ENCODE peak calls at places on chromosomes 11 and 22, in nine cellular contexts. One of them, this sample, is unnamed.

GRCh38 chr11:132588366-132588765 is 943.9 kb downstream of the OPCML start:
- DNase-seq in GM13977: no peak
- DNase-seq in choroid plexus epithelial cell: no peak
- DNase-seq in A549: no peak
- DNase-seq in testis: no peak
- DNase-seq in AG09309: peak; percentile 2
- DNase-seq in tibial artery: no peak
- DNase-seq in heart left ventricle: no peak
- DNase-seq in uterus: no peak
- DNase-seq in this sample: no peak

GRCh38 chr11:13964771-13965074 is 2.2 kb downstream of the SPON1 start:
- DNase-seq in GM13977: no peak
- DNase-seq in choroid plexus epithelial cell: no peak
- DNase-seq in A549: no peak
- DNase-seq in testis: no peak
- DNase-seq in AG09309: no peak
- DNase-seq in tibial artery: no peak
- DNase-seq in heart left ventricle: no peak
- DNase-seq in uterus: no peak
- DNase-seq in this sample: no peak

GRCh38 chr11:34165786-34166557 is 60.5 kb downstream of the NAT10 start:
- DNase-seq in GM13977: no peak
- DNase-seq in choroid plexus epithelial cell: no peak
- DNase-seq in A549: no peak
- DNase-seq in testis: peak; percentile 72
- DNase-seq in AG09309: no peak
- DNase-seq in tibial artery: no peak
- DNase-seq in heart left ventricle: peak; percentile 51
- DNase-seq in uterus: no peak
- DNase-seq in this sample: no peak

GRCh38 chr11:64457416-64458010 is 98.6 kb downstream of the RPS6KA4 start:
- DNase-seq in GM13977: no peak
- DNase-seq in choroid plexus epithelial cell: no peak
- DNase-seq in A549: no peak
- DNase-seq in testis: no peak
- DNase-seq in AG09309: no peak
- DNase-seq in tibial artery: peak; percentile 41
- DNase-seq in heart left ventricle: no peak
- DNase-seq in uterus: no peak
- DNase-seq in this sample: no peak

GRCh38 chr11:122637538-122637937 is 18.0 kb upstream of the UBASH3B start:
- DNase-seq in GM13977: no peak
- DNase-seq in choroid plexus epithelial cell: no peak
- DNase-seq in A549: no peak
- DNase-seq in testis: no peak
- DNase-seq in AG09309: no peak
- DNase-seq in tibial artery: no peak
- DNase-seq in heart left ventricle: no peak
- DNase-seq in uterus: no peak
- DNase-seq in this sample: no peak

GRCh38 chr22:27580311-27580897 is 221.2 kb downstream of the MN1 start:
- DNase-seq in GM13977: no peak
- DNase-seq in choroid plexus epithelial cell: no peak
- DNase-seq in A549: no peak
- DNase-seq in testis: no peak
- DNase-seq in AG09309: no peak
- DNase-seq in tibial artery: no peak
- DNase-seq in heart left ventricle: no peak
- DNase-seq in uterus: no peak
- DNase-seq in this sample: no peak

GRCh38 chr11:77073328-77074001 is 6.7 kb downstream of the CAPN5 start:
- DNase-seq in GM13977: no peak
- DNase-seq in choroid plexus epithelial cell: peak; percentile 98
- DNase-seq in A549: peak; percentile 83
- DNase-seq in testis: peak; percentile 92
- DNase-seq in AG09309: peak; percentile 79
- DNase-seq in tibial artery: peak; percentile 94
- DNase-seq in heart left ventricle: peak; percentile 92
- DNase-seq in uterus: peak; percentile 96
- DNase-seq in this sample: peak; percentile 79

GRCh38 chr11:45102810-45103621 is 43.4 kb upstream of the PRDM11 start:
- DNase-seq in GM13977: peak; percentile 81
- DNase-seq in choroid plexus epithelial cell: peak; percentile 90
- DNase-seq in A549: peak; percentile 74
- DNase-seq in testis: peak; percentile 69
- DNase-seq in AG09309: peak; percentile 57
- DNase-seq in tibial artery: no peak
- DNase-seq in heart left ventricle: peak; percentile 59
- DNase-seq in uterus: peak; percentile 47
- DNase-seq in this sample: peak; percentile 62

GRCh38 chr11:127859941-127860354 is 727.4 kb downstream of the ETS1 start:
- DNase-seq in GM13977: no peak
- DNase-seq in choroid plexus epithelial cell: no peak
- DNase-seq in A549: no peak
- DNase-seq in testis: no peak
- DNase-seq in AG09309: no peak
- DNase-seq in tibial artery: no peak
- DNase-seq in heart left ventricle: no peak
- DNase-seq in uterus: no peak
- DNase-seq in this sample: peak; percentile 4

GRCh38 chr11:35138949-35139881 is at the start of gene CD44:
- DNase-seq in GM13977: peak; percentile 75
- DNase-seq in choroid plexus epithelial cell: peak; percentile 58
- DNase-seq in A549: peak; percentile 83
- DNase-seq in testis: peak; percentile 46
- DNase-seq in AG09309: peak; percentile 54
- DNase-seq in tibial artery: peak; percentile 84
- DNase-seq in heart left ventricle: peak; percentile 77
- DNase-seq in uterus: peak; percentile 88
- DNase-seq in this sample: peak; percentile 65

GRCh38 chr11:121328967-121329653 is 36.5 kb downstream of the SC5D start:
- DNase-seq in GM13977: peak; percentile 31
- DNase-seq in choroid plexus epithelial cell: no peak
- DNase-seq in A549: no peak
- DNase-seq in testis: no peak
- DNase-seq in AG09309: no peak
- DNase-seq in tibial artery: no peak
- DNase-seq in heart left ventricle: no peak
- DNase-seq in uterus: no peak
- DNase-seq in this sample: no peak

GRCh38 chr11:121416909-121417567 is 35.1 kb upstream of the SORL1 start:
- DNase-seq in GM13977: no peak
- DNase-seq in choroid plexus epithelial cell: peak; percentile 90
- DNase-seq in A549: no peak
- DNase-seq in testis: peak; percentile 81
- DNase-seq in AG09309: peak; percentile 81
- DNase-seq in tibial artery: peak; percentile 94
- DNase-seq in heart left ventricle: peak; percentile 90
- DNase-seq in uterus: peak; percentile 66
- DNase-seq in this sample: peak; percentile 69

GRCh38 chr11:21567628-21568290 is 625.1 kb upstream of the ANO5 start:
- DNase-seq in GM13977: no peak
- DNase-seq in choroid plexus epithelial cell: no peak
- DNase-seq in A549: no peak
- DNase-seq in testis: no peak
- DNase-seq in AG09309: no peak
- DNase-seq in tibial artery: no peak
- DNase-seq in heart left ventricle: no peak
- DNase-seq in uterus: no peak
- DNase-seq in this sample: no peak

GRCh38 chr11:122556605-122557004 is 98.9 kb upstream of the UBASH3B start:
- DNase-seq in GM13977: no peak
- DNase-seq in choroid plexus epithelial cell: peak; percentile 25
- DNase-seq in A549: no peak
- DNase-seq in testis: peak; percentile 59
- DNase-seq in AG09309: no peak
- DNase-seq in tibial artery: no peak
- DNase-seq in heart left ventricle: peak; percentile 29
- DNase-seq in uterus: no peak
- DNase-seq in this sample: no peak

GRCh38 chr11:69718147-69718546 is 14.3 kb upstream of the FGF19 start:
- DNase-seq in GM13977: peak; percentile 79
- DNase-seq in choroid plexus epithelial cell: peak; percentile 56
- DNase-seq in A549: peak; percentile 60
- DNase-seq in testis: peak; percentile 42
- DNase-seq in AG09309: no peak
- DNase-seq in tibial artery: no peak
- DNase-seq in heart left ventricle: peak; percentile 60
- DNase-seq in uterus: no peak
- DNase-seq in this sample: peak; percentile 51

GRCh38 chr22:40609216-40609615 is 27.3 kb downstream of the MRTFA start:
- DNase-seq in GM13977: no peak
- DNase-seq in choroid plexus epithelial cell: no peak
- DNase-seq in A549: no peak
- DNase-seq in testis: no peak
- DNase-seq in AG09309: no peak
- DNase-seq in tibial artery: no peak
- DNase-seq in heart left ventricle: no peak
- DNase-seq in uterus: no peak
- DNase-seq in this sample: no peak

DNA sequence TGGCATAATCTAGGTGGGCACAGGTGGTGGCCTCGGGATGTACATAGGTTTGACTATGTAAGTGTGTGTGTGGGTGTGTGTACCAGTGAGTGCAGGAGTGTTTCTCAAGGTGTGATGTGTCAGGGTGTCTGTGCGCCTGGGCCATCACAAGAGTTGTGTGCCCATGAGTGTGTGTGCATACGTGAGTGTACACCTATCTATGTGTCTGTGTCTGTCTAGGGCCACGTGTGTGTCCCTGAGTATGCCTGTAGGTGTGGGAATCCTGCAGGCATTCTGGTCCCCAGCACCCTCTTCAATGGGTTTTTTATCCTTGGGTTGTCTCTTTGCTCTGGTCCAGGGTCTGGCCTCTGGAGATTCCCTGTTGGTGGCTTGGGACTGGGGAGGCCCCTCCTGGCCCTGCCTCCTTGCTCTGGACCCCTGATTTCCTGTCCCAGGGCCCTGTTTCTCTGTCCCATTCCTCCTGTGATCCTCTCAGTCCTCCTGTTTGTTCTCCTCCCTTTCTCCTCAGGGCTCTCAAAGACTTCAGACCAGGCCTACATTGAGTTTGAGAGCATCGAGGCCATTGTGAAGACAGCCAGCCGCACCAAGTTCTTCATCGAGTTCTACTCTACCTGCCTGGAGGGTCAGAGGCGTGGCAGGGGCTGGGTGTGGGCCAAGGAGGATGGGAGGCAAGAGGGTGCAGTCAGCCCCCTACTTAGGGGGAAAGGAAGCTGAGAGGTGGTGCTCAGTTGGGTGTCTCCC is 9.4 kb downstream of the INPPL1 start:
- DNase-seq in GM13977: peak; percentile 15
- DNase-seq in choroid plexus epithelial cell: no peak
- DNase-seq in A549: no peak
- DNase-seq in testis: peak; percentile 5
- DNase-seq in AG09309: no peak
- DNase-seq in tibial artery: peak; percentile 48
- DNase-seq in heart left ventricle: no peak
- DNase-seq in uterus: no peak
- DNase-seq in this sample: no peak
- TF ChIP-seq CTCF in GM13977: no peak
- TF ChIP-seq CTCF in choroid plexus epithelial cell: no peak
- TF ChIP-seq CTCF in A549: no peak
- TF ChIP-seq CTCF in testis: no peak
- TF ChIP-seq CTCF in AG09309: no peak
- TF ChIP-seq CTCF in tibial artery: no peak
- TF ChIP-seq CTCF in heart left ventricle: no peak
- TF ChIP-seq CTCF in uterus: no peak
- TF ChIP-seq CTCF in this sample: no peak

DNA sequence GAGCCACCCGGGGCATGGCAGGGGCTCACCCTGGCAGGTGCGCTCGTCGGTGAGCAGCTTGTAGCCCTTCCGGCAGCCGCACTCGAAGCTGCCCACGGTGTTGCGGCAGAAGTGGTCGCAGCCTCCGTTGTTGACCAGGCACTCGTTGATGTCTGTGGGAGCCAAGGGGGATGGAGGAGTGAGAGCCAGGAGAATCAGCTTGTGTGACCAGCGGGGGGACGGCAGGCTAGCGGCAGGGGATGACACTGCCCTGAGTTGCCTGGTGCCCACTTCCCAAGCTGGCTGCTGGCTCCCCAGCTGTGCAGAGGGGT is 44.7 kb upstream of the TTLL12 start:
- DNase-seq in GM13977: no peak
- DNase-seq in choroid plexus epithelial cell: no peak
- DNase-seq in A549: no peak
- DNase-seq in testis: no peak
- DNase-seq in AG09309: no peak
- DNase-seq in tibial artery: no peak
- DNase-seq in heart left ventricle: no peak
- DNase-seq in uterus: no peak
- DNase-seq in this sample: no peak
- TF ChIP-seq CTCF in GM13977: no peak
- TF ChIP-seq CTCF in choroid plexus epithelial cell: no peak
- TF ChIP-seq CTCF in A549: no peak
- TF ChIP-seq CTCF in testis: no peak
- TF ChIP-seq CTCF in AG09309: no peak
- TF ChIP-seq CTCF in tibial artery: no peak
- TF ChIP-seq CTCF in heart left ventricle: no peak
- TF ChIP-seq CTCF in uterus: no peak
- TF ChIP-seq CTCF in this sample: no peak

DNA sequence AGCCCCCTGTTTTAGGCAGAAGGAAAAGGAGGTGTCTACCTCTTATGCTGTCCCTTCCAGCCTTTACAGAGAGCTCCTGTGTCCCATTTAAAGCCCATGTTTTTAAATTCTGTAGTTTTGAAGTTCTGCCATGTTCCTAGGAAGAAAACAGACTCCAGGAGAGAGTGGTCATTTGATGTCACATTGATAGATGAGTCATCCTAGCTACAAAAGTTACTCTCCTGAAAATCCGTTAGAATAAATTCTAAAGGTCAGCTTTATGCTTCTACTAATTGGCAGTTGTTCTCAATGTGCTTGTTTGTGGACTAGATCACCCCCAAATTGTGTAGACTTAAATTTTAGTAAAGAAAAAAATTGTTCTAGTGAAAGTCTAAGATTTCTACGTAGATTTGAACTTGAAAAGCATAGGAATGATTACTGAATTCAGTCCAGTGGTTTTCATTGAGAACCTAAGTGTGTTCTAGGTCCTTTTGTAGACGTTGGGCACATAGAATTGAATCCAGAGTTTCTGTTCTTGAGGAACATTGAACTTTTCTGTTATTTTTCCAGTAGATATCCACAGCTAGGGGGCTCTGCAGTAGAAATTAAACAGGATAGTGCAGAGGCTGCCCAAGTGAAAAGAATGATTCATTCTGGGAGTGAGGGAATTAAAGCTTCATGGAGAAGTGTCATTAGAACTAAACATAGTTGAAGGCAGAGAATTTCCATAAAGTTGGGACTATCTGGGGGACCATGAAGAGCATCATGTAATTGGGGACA is 140.6 kb upstream of the RASSF10 start:
- DNase-seq in GM13977: no peak
- DNase-seq in choroid plexus epithelial cell: peak; percentile 57
- DNase-seq in A549: no peak
- DNase-seq in testis: no peak
- DNase-seq in AG09309: no peak
- DNase-seq in tibial artery: no peak
- DNase-seq in heart left ventricle: no peak
- DNase-seq in uterus: no peak
- DNase-seq in this sample: no peak
- TF ChIP-seq CTCF in GM13977: no peak
- TF ChIP-seq CTCF in choroid plexus epithelial cell: peak; percentile 44
- TF ChIP-seq CTCF in A549: peak; percentile 41
- TF ChIP-seq CTCF in testis: peak; percentile 22
- TF ChIP-seq CTCF in AG09309: peak; percentile 42
- TF ChIP-seq CTCF in tibial artery: peak; percentile 9
- TF ChIP-seq CTCF in heart left ventricle: peak; percentile 35
- TF ChIP-seq CTCF in uterus: peak; percentile 11
- TF ChIP-seq CTCF in this sample: no peak

GRCh38 chr11:46322759-46323158 is 24.5 kb upstream of the DGKZ start:
- DNase-seq in GM13977: no peak
- DNase-seq in choroid plexus epithelial cell: peak; percentile 41
- DNase-seq in A549: no peak
- DNase-seq in testis: no peak
- DNase-seq in AG09309: no peak
- DNase-seq in tibial artery: no peak
- DNase-seq in heart left ventricle: no peak
- DNase-seq in uterus: no peak
- DNase-seq in this sample: no peak
- TF ChIP-seq CTCF in GM13977: peak; percentile 39
- TF ChIP-seq CTCF in choroid plexus epithelial cell: peak; percentile 61
- TF ChIP-seq CTCF in A549: peak; percentile 13
- TF ChIP-seq CTCF in testis: no peak
- TF ChIP-seq CTCF in AG09309: peak; percentile 60
- TF ChIP-seq CTCF in tibial artery: no peak
- TF ChIP-seq CTCF in heart left ventricle: peak; percentile 14
- TF ChIP-seq CTCF in uterus: no peak
- TF ChIP-seq CTCF in this sample: no peak